ENCODE peak calls at places on chromosomes 1 and 21, in eight cellular contexts. E, D, J, V, S, Y, Q and N are unnamed samples.

GRCh38 chr1:184386271-184387068 is at the start of gene C1orf21:
- DNase-seq in Q (peak), S (no peak), Y (peak), D (peak), V (peak), J (peak), E (no peak), N (peak)

GRCh38 chr1:29396438-29397255 is 160.3 kb downstream of the PTPRU start:
- DNase-seq in V (no peak), S (peak), D (no peak), E (no peak), J (no peak), Y (no peak), Q (no peak), N (no peak)

GRCh38 chr1:160260436-160261382 is 1.6 kb downstream of the DCAF8 start:
- DNase-seq in E (no peak), Y (no peak), Q (no peak), D (no peak), V (no peak), J (peak), S (no peak), N (no peak)

GRCh38 chr1:119647228-119647733 is 785 bp downstream of the ZNF697 start:
- DNase-seq in E (no peak), D (no peak), V (no peak), Y (peak), Q (no peak), S (no peak), J (no peak), N (no peak)

GRCh38 chr1:63757334-63757733 is 16.5 kb upstream of the ROR1 start:
- DNase-seq in Y (no peak), J (no peak), S (no peak), D (no peak), E (no peak), V (no peak), Q (no peak), N (no peak)

GRCh38 chr1:7420706-7421105 is 350.4 kb upstream of the VAMP3 start:
- DNase-seq in D (peak), S (no peak), V (no peak), E (no peak), Y (peak), Q (no peak), J (no peak), N (no peak)

GRCh38 chr1:175077356-175078030 is 9.9 kb downstream of the TNN start:
- DNase-seq in D (no peak), Q (no peak), E (no peak), Y (no peak), S (no peak), V (no peak), J (no peak), N (no peak)

GRCh38 chr21:19609611-19610010 is 1206.0 kb upstream of the TMPRSS15 start:
- DNase-seq in V (no peak), Y (no peak), E (no peak), J (no peak), D (no peak), Q (no peak), S (no peak), N (no peak)

GRCh38 chr21:14843991-14844390 is 220.8 kb downstream of the NRIP1 start:
- DNase-seq in Q (no peak), V (no peak), S (no peak), J (no peak), Y (no peak), E (no peak), D (no peak), N (no peak)

GRCh38 chr1:183609313-183609712 is 19.1 kb upstream of the NCF2 start:
- DNase-seq in S (no peak), Y (peak), J (no peak), E (no peak), Q (no peak), D (no peak), V (peak), N (no peak)

GRCh38 chr1:192747942-192748341 is 60.9 kb upstream of the RGS2 start:
- DNase-seq in V (no peak), D (no peak), J (no peak), E (no peak), Q (no peak), Y (no peak), S (no peak), N (no peak)

GRCh38 chr21:43691801-43692200 is 27.1 kb upstream of the PDXK start:
- DNase-seq in E (no peak), J (no peak), Q (no peak), Y (no peak), D (no peak), V (no peak), S (no peak), N (no peak)

GRCh38 chr1:230359992-230360391 is 66.1 kb downstream of the PGBD5 start:
- DNase-seq in Y (no peak), D (no peak), S (no peak), Q (no peak), V (no peak), E (no peak), J (peak), N (no peak)

GRCh38 chr21:14737922-14738321 is 191.8 kb upstream of the SAMSN1 start:
- DNase-seq in Q (peak), E (no peak), J (peak), V (peak), S (no peak), Y (no peak), D (no peak), N (no peak)

GRCh38 chr1:228012555-228012954 is 5.8 kb downstream of the WNT3A start:
- DNase-seq in D (peak), E (no peak), V (no peak), J (no peak), Q (no peak), S (peak), Y (no peak), N (no peak)

GRCh38 chr1:50427086-50427817 is 4.0 kb upstream of the DMRTA2 start:
- DNase-seq in V (no peak), D (no peak), J (no peak), Q (no peak), S (no peak), Y (no peak), E (no peak), N (no peak)

GRCh38 chr1:145846191-145846590 is 761 bp downstream of the NUDT17 start:
- DNase-seq in D (no peak), Q (no peak), J (no peak), Y (no peak), S (no peak), E (no peak), V (no peak), N (no peak)

GRCh38 chr1:156749429-156750118 is 1.9 kb downstream of the HDGF start:
- DNase-seq in Y (no peak), D (no peak), E (no peak), J (no peak), V (peak), S (no peak), Q (no peak), N (no peak)

GRCh38 chr1:112509005-112509659 is 367 bp downstream of the WNT2B start:
- DNase-seq in D (peak), V (peak), J (no peak), E (no peak), S (no peak), Y (no peak), Q (no peak), N (no peak)

GRCh38 chr1:213008564-213008963 is 7.1 kb downstream of the ANGEL2 start:
- DNase-seq in J (no peak), D (no peak), S (no peak), Q (no peak), E (peak), Y (no peak), V (no peak), N (no peak)

GRCh38 chr1:180382326-180383115 is 119.9 kb downstream of the ACBD6 start:
- DNase-seq in D (no peak), Q (no peak), Y (no peak), V (no peak), J (no peak), S (no peak), E (no peak), N (no peak)

GRCh38 chr1:64171797-64172281 is 31.6 kb upstream of the UBE2U start:
- DNase-seq in V (no peak), E (peak), Y (no peak), D (no peak), S (no peak), J (peak), Q (peak), N (no peak)

GRCh38 chr21:25938673-25939395 is 204.1 kb downstream of the GABPA start:
- DNase-seq in D (no peak), V (no peak), S (no peak), E (no peak), Q (no peak), Y (no peak), J (peak), N (no peak)

GRCh38 chr1:117146570-117147340 is 25.2 kb upstream of the TRIM45 start:
- DNase-seq in S (no peak), E (no peak), V (no peak), J (no peak), Y (no peak), D (no peak), Q (peak), N (no peak)

GRCh38 chr1:30034627-30035521 is 688.5 kb downstream of the MATN1 start:
- DNase-seq in J (no peak), D (no peak), E (no peak), Q (no peak), Y (no peak), S (peak), V (no peak), N (no peak)

GRCh38 chr21:26027696-26028095 is 142.9 kb downstream of the APP start:
- DNase-seq in S (no peak), D (no peak), E (no peak), V (no peak), Y (no peak), J (no peak), Q (no peak), N (no peak)

GRCh38 chr1:28668956-28669719 is 554 bp downstream of the GMEB1 start:
- DNase-seq in V (peak), Q (peak), J (peak), Y (peak), E (no peak), D (peak), S (no peak), N (no peak)

GRCh38 chr1:228500143-228500736 is 13.1 kb downstream of the RNF187 start:
- DNase-seq in D (peak), S (no peak), V (no peak), Y (no peak), E (no peak), J (no peak), Q (no peak), N (no peak)

GRCh38 chr21:29387598-29387997 is 88.9 kb downstream of the BACH1 start:
- DNase-seq in J (no peak), Q (no peak), V (no peak), D (no peak), E (no peak), S (no peak), Y (no peak), N (no peak)

GRCh38 chr21:29384608-29385359 is 86.1 kb downstream of the BACH1 start:
- DNase-seq in S (no peak), Q (no peak), D (no peak), V (no peak), E (no peak), Y (no peak), J (no peak), N (no peak)

GRCh38 chr21:29394051-29394450 is 95.3 kb downstream of the BACH1 start:
- DNase-seq in J (no peak), S (no peak), Y (no peak), E (no peak), D (no peak), Q (no peak), V (no peak), N (no peak)

GRCh38 chr21:29386803-29387202 is 88.1 kb downstream of the BACH1 start:
- DNase-seq in Q (no peak), V (no peak), S (no peak), J (no peak), D (no peak), Y (no peak), E (no peak), N (no peak)

DNA sequence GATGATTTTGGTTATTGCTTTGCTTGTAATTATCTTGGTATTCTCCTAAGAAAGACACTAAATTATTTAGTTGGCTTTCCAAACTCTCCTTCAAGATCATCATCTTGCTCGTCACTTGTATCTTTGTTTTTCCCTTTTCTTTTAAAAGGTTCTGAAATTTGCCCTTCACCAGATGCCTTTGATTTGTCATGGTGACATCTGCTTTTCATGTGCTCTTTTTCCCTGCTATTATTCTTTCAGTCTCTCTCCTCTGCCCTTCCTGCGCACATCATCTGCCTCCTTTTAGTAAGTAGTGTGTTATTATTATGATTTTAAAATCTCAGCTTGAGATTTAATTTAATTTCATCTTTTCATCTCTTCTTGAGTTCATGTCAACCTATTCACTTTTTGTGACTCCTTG is 92.1 kb downstream of the BACH1 start:
- DNase-seq in J (no peak), Q (no peak), E (no peak), V (no peak), D (no peak), S (no peak), Y (no peak), N (no peak)
- TF ChIP-seq POLR2AphosphoS5 in J (no peak), Q (no peak), E (no peak), V (no peak), D (no peak), S (no peak), Y (no peak), N (no peak)

GRCh38 chr1:147514233-147514632 is 27.1 kb upstream of the BCL9 start:
- DNase-seq in J (no peak), D (no peak), V (no peak), Y (no peak), S (no peak), Q (no peak), E (no peak), N (no peak)

GRCh38 chr1:147516157-147516917 is 25.0 kb upstream of the BCL9 start:
- DNase-seq in V (no peak), E (no peak), J (no peak), Q (no peak), S (no peak), D (no peak), Y (no peak), N (no peak)

GRCh38 chr1:147509786-147510360 is 31.4 kb upstream of the BCL9 start:
- DNase-seq in Y (no peak), V (no peak), D (no peak), E (no peak), Q (no peak), J (no peak), S (no peak), N (no peak)

GRCh38 chr1:147515046-147515869 is 26.0 kb upstream of the BCL9 start:
- DNase-seq in V (no peak), J (peak), E (no peak), Y (no peak), D (no peak), Q (peak), S (no peak), N (no peak)
- TF ChIP-seq POLR2A in V (no peak), J (no peak), E (no peak), Y (no peak), D (no peak), Q (no peak), S (no peak), N (no peak)

GRCh38 chr1:89525169-89525855 is 683 bp downstream of the LRRC8B start:
- DNase-seq in E (peak), S (no peak), Q (peak), J (peak), D (no peak), Y (peak), V (no peak), N (no peak)

GRCh38 chr1:89527750-89528381 is 3.2 kb downstream of the LRRC8B start:
- DNase-seq in J (no peak), Y (no peak), V (no peak), S (no peak), E (no peak), Q (no peak), D (no peak), N (no peak)

GRCh38 chr1:89527256-89527655 is 2.6 kb downstream of the LRRC8B start:
- DNase-seq in S (no peak), E (no peak), Y (no peak), V (no peak), D (no peak), J (no peak), Q (no peak), N (no peak)

GRCh38 chr1:89523597-89524368 is 846 bp upstream of the LRRC8B start:
- DNase-seq in J (no peak), Q (peak), Y (no peak), S (no peak), E (no peak), V (peak), D (no peak), N (peak)

GRCh38 chr1:89524369-89525168 is at the start of gene LRRC8B:
- DNase-seq in D (peak), J (peak), Y (peak), Q (peak), S (no peak), E (peak), V (peak), N (peak)
- H3K27ac ChIP-seq in D (peak), J (peak), Y (peak), Q (peak), S (peak), E (peak), V (peak), N (peak)

GRCh38 chr1:165826565-165826964 is 849 bp upstream of the UCK2 start:
- DNase-seq in J (no peak), E (no peak), Q (no peak), D (no peak), V (no peak), Y (no peak), S (no peak), N (no peak)

GRCh38 chr1:165828103-165828558 is 717 bp downstream of the UCK2 start:
- DNase-seq in Q (no peak), J (peak), S (no peak), Y (no peak), E (no peak), V (peak), D (peak), N (no peak)

GRCh38 chr1:165829888-165830287 is 2.5 kb downstream of the UCK2 start:
- DNase-seq in D (no peak), E (no peak), S (no peak), V (no peak), Y (no peak), J (no peak), Q (no peak), N (no peak)

GRCh38 chr1:165828581-165829329 is 1.3 kb downstream of the UCK2 start:
- DNase-seq in J (peak), S (no peak), D (peak), Q (peak), V (peak), Y (peak), E (no peak), N (peak)

DNA sequence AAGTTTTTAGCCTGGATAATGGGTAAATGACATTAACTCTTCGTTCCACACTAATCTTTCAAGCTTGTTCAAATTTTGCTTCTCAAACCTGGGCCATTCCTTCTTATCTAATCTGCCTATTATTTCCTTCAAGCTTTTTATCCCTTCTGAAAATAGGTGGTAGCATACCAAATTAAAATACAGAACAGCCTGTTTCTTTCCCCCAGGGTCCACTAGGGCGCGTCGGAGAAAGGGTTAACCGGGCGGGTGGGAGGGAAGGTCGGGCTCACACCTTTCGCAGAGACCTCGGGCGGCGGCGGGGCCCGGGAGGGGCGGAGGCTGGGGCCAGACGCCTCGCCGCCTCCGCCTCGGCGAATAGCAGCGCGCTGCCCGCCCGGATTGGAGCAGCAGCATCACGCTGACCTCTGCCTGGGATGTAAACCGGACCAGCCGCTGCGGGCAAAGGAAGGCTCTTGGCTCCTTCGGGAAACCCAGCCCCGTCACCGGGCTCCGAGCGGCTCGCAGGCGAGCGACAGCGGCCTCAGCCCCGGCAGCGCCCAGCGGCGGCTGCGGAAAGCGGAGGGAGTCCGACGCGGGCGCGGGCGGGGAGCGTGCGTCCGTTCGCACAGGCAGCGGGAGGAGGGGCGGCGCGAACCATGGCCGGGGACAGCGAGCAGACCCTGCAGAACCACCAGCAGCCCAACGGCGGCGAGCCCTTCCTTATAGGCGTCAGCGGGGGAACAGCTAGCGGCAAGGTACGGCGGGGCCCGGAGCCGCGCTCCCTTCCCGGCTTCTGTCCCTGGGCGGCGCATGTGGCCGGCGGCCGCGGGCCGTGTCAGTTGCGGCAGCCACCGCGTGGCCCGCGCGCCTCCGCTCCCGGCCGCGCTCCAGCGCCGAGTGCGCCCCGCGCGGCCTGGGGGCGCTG is at the start of gene UCK2:
- DNase-seq in Y (peak), J (peak), S (no peak), E (no peak), Q (peak), D (peak), V (peak), N (peak)
- TF ChIP-seq POLR2AphosphoS5 in Y (peak), J (peak), S (no peak), E (peak), Q (peak), D (peak), V (peak), N (no peak)

DNA sequence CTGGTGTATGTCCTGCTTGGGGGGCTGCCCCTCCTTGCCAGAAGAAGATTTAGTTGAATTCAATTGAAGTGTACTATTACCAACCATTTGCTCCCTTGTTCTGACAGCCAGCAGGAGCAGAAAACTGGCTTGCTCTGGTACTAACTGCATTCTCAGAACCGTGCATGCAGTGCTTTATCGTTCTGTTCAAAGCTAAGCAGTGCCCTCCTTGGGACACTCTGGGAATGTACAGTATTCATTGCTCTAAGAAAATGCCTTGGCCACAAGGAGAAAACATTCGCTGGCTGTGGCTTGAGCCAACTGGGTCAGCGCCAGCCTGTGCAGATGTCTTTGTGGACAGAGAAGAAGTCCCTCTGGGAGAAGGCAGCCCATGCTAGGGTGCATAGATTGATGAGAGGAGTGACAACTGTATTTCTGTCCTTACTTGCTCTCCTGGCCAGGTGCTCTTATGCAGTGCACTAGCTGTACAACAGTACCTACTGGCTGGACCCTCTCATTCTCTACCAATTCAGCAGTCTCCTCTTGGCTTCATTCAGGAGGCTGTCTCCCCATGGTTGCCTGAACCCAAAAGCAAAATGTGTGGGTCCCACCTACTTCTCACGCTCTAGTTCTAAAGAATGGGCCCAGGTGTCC is 61.5 kb upstream of the DIRAS3 start:
- DNase-seq in J (peak), V (peak), Y (peak), E (no peak), Q (peak), D (no peak), S (no peak), N (peak)
- TF ChIP-seq POLR2A in J (no peak), V (no peak), Y (no peak), E (no peak), Q (no peak), D (no peak), S (no peak), N (no peak)

GRCh38 chr1:23198373-23198772 is 18.9 kb downstream of the HTR1D start:
- DNase-seq in S (no peak), Y (no peak), D (no peak), V (no peak), J (no peak), Q (peak), E (no peak), N (no peak)

GRCh38 chr1:23200885-23201284 is 16.4 kb downstream of the HTR1D start:
- DNase-seq in E (no peak), J (no peak), Y (no peak), V (no peak), S (no peak), Q (no peak), D (no peak), N (no peak)

GRCh38 chr1:23196627-23197328 is 20.5 kb downstream of the HTR1D start:
- DNase-seq in Q (peak), S (no peak), V (no peak), E (no peak), J (no peak), D (no peak), Y (no peak), N (no peak)

GRCh38 chr1:23202263-23202749 is 15.0 kb downstream of the HTR1D start:
- DNase-seq in Q (no peak), V (no peak), D (no peak), Y (no peak), E (no peak), S (no peak), J (no peak), N (no peak)
- H3K27ac ChIP-seq in Q (no peak), V (no peak), D (no peak), Y (no peak), E (no peak), S (no peak), J (no peak), N (no peak)